ENCODE peak calls at places on chromosome 10, in five cellular contexts. V is SJSA1; U is Peyer's patch; N is CD8-positive, alpha-beta T cell; Z is stomach. D is an unnamed sample.

GRCh38 chr10:67801118-67801517 is 36.9 kb downstream of the DNAJC12 start:
- DNase-seq in V (no peak), U (no peak), N (no peak), Z (no peak), D (no peak)

GRCh38 chr10:43299579-43299978 is 32.7 kb upstream of the RASGEF1A start:
- DNase-seq in V (no peak), U (peak; percentile 78), N (peak; percentile 40), Z (no peak), D (no peak)

GRCh38 chr10:120422459-120422858 is 34.6 kb upstream of the PLPP4 start:
- DNase-seq in V (peak; percentile 81), U (no peak), N (no peak), Z (no peak), D (no peak)

GRCh38 chr10:46016811-46017210 is 13.6 kb downstream of the NCOA4 start:
- DNase-seq in V (no peak), U (no peak), N (no peak), Z (no peak), D (no peak)

GRCh38 chr10:28997736-28998135 is 291.1 kb upstream of the LYZL1 start:
- DNase-seq in V (no peak), U (no peak), N (no peak), Z (no peak), D (no peak)

GRCh38 chr10:11381023-11381422 is 230.4 kb downstream of the USP6NL start:
- DNase-seq in V (no peak), U (no peak), N (no peak), Z (no peak), D (no peak)

GRCh38 chr10:79046991-79047874 is 21.5 kb upstream of the ZMIZ1 start:
- DNase-seq in V (no peak), U (peak; percentile 45), N (no peak), Z (no peak), D (peak; percentile 61)

GRCh38 chr10:9869777-9870176 is 1147.9 kb upstream of the CELF2 start:
- DNase-seq in V (no peak), U (no peak), N (no peak), Z (no peak), D (no peak)

GRCh38 chr10:19638173-19638872 is 177.9 kb upstream of the PLXDC2 start:
- DNase-seq in V (peak; percentile 59), U (peak; percentile 61), N (no peak), Z (no peak), D (no peak)

GRCh38 chr10:34327184-34327583 is 487.9 kb downstream of the PARD3 start:
- DNase-seq in V (no peak), U (no peak), N (no peak), Z (no peak), D (no peak)

GRCh38 chr10:104406715-104407517 is 53.3 kb downstream of the CFAP58 start:
- DNase-seq in V (no peak), U (no peak), N (no peak), Z (no peak), D (no peak)

GRCh38 chr10:130021373-130021950 is 57.4 kb upstream of the EBF3 start:
- DNase-seq in V (no peak), U (peak; percentile 26), N (no peak), Z (no peak), D (no peak)

GRCh38 chr10:32379950-32380547 is 33.1 kb upstream of the EPC1 start:
- DNase-seq in V (no peak), U (no peak), N (no peak), Z (no peak), D (no peak)

GRCh38 chr10:6072215-6072941 is 10.2 kb upstream of the IL2RA start:
- DNase-seq in V (no peak), U (peak; percentile 60), N (no peak), Z (no peak), D (no peak)

GRCh38 chr10:45420453-45421192 is 46.6 kb downstream of the ALOX5 start:
- DNase-seq in V (no peak), U (peak; percentile 89), N (peak; percentile 54), Z (peak; percentile 94), D (peak; percentile 69)

GRCh38 chr10:3972460-3973366 is 187.7 kb upstream of the KLF6 start:
- DNase-seq in V (no peak), U (no peak), N (no peak), Z (no peak), D (no peak)

GRCh38 chr10:95792874-95793285 is 36.9 kb downstream of the ENTPD1 start:
- DNase-seq in V (no peak), U (no peak), N (no peak), Z (no peak), D (no peak)

GRCh38 chr10:120824864-120825263 is 26.3 kb upstream of the WDR11 start:
- DNase-seq in V (no peak), U (peak; percentile 64), N (no peak), Z (no peak), D (no peak)

GRCh38 chr10:80167471-80167870 is 34.9 kb downstream of the PLAC9 start:
- DNase-seq in V (no peak), U (no peak), N (no peak), Z (no peak), D (no peak)

GRCh38 chr10:80163741-80164341 is 31.3 kb downstream of the PLAC9 start:
- DNase-seq in V (peak; percentile 64), U (peak; percentile 78), N (no peak), Z (peak; percentile 72), D (no peak)

GRCh38 chr10:80164596-80164995 is 32.1 kb downstream of the PLAC9 start:
- DNase-seq in V (no peak), U (no peak), N (no peak), Z (no peak), D (no peak)

GRCh38 chr10:80166581-80167470 is 34.3 kb downstream of the PLAC9 start:
- DNase-seq in V (no peak), U (no peak), N (no peak), Z (no peak), D (no peak)

GRCh38 chr10:80165173-80165572 is 32.6 kb downstream of the PLAC9 start:
- DNase-seq in V (no peak), U (no peak), N (no peak), Z (no peak), D (no peak)
- H3K4me1 ChIP-seq in V (peaks cover 50% of the 10 kb centered on the region), U (peaks cover 24% of the 10 kb centered on the region), N (no peaks in the 10 kb centered on the region), Z (peaks cover 59% of the 10 kb centered on the region), D (no peaks in the 10 kb centered on the region)

DNA sequence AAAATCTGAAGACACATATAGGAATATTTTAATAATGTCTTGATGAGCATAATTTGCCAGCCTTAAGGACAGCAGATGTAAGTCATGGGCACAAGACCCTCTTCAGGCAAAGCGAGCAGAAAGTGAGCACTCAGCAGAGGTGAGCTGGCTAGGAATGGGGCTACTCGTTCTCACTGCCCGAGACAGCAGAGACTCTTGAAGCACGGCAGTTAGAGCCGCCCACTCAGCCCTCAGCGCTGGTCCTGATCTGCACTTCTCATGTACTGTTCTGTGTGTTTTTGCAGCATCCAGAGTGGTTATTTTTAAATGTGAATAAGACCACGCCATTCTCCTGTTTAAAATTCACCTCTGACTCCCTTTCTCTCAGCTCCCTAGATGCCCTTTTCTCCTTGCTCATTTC is 65.3 kb downstream of the GFRA1 start:
- DNase-seq in V (no peak), U (no peak), N (no peak), Z (no peak), D (no peak)
- H3K4me1 ChIP-seq in V (peaks cover 31% of the 10 kb centered on the region), U (peaks cover 11% of the 10 kb centered on the region), N (no peaks in the 10 kb centered on the region), Z (peaks cover 25% of the 10 kb centered on the region), D (no peaks in the 10 kb centered on the region)

DNA sequence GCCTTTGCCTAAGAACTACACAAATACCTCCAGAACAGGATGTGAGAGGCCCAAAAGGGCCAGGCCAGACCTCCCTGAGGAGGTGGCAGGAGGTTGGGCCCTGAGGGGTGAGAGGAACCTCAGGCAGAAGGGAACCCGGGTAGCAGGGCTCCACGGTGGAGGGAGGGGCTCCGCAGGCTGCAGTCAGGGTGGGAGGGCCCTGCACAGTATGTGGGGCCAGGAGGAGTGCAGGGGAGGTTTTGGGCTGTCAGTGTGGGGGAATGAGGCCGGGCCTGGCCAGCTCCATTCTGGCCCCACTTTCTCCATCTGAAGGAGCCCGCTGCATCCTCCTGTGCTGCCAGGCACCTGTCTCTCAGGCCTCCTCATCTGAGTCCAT is 25.9 kb downstream of the DNAJB12 start:
- DNase-seq in V (no peak), U (no peak), N (no peak), Z (no peak), D (no peak)
- H3K4me1 ChIP-seq in V (peaks cover 29% of the 10 kb centered on the region), U (peaks cover 54% of the 10 kb centered on the region), N (peaks cover 75% of the 10 kb centered on the region), Z (peaks cover 91% of the 10 kb centered on the region), D (peaks cover 47% of the 10 kb centered on the region)

GRCh38 chr10:124482876-124483275 is 21.3 kb downstream of the LHPP start:
- DNase-seq in V (no peak), U (no peak), N (no peak), Z (no peak), D (no peak)
- H3K4me1 ChIP-seq in V (no peaks in the 10 kb centered on the region), U (no peaks in the 10 kb centered on the region), N (no peaks in the 10 kb centered on the region), Z (no peaks in the 10 kb centered on the region), D (no peaks in the 10 kb centered on the region)

DNA sequence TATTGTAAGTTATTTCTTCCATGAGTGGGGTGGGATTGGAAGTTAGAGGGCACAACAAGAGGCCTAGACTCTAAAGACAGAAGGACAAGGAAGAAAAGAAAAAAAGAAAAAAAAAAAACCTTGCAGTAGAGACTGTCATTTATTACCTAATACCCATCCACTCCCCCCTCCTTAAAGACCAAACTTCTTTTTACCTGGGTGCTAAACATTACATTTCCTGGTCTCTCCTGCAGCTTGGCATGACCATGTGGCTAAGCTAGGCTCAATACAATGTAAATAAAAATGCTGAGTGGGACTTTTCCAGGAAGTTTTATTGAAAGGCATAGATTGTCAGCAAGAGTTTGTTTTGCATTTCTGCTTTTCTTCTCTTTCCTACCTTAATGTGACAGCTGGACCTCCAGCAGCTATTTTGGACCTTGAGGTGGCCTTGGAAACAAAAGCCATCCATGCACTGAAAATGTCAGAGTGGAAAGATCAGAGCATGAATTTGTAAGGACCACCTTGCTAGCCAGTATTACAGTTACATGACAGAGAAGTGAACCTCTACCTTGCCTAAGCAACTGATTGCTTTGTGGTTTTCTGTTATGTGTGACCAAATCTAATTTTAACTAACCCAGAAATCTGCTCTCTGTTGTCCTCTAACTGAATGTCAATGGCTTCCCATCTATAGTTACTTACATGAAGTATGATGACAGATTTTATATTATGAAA is 81.3 kb upstream of the SFMBT2 start:
- DNase-seq in V (no peak), U (no peak), N (no peak), Z (no peak), D (no peak)
- H3K4me1 ChIP-seq in V (no peaks in the 10 kb centered on the region), U (no peaks in the 10 kb centered on the region), N (peaks cover 32% of the 10 kb centered on the region), Z (peaks cover 11% of the 10 kb centered on the region), D (peaks cover 6% of the 10 kb centered on the region)

DNA sequence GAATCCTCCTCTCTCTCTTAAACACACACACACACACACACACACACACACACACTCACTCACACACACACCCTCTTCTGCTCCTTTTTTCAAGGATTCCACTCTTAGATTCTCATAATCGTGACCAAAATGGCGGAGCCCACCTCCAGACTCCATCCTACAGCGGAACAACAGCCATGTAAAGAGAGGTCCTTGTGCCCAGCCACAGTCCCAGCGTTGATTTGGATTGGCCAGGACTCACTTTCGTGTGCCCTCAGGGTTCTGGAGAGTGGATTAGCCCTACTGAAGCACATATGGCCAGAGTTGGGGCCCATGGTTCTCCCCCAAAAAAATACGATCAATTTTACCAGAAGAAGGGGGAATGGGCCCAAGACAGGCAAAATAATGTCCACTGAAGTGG is 90.2 kb upstream of the SMNDC1 start:
- DNase-seq in V (no peak), U (no peak), N (no peak), Z (no peak), D (no peak)
- H3K4me1 ChIP-seq in V (peaks cover 35% of the 10 kb centered on the region), U (peaks cover 41% of the 10 kb centered on the region), N (no peaks in the 10 kb centered on the region), Z (peaks cover 37% of the 10 kb centered on the region), D (peaks cover 4% of the 10 kb centered on the region)

GRCh38 chr10:100744980-100745881 is at the start of gene PAX2:
- DNase-seq in V (no peak), U (no peak), N (no peak), Z (no peak), D (no peak)
- H3K4me1 ChIP-seq in V (no peaks in the 10 kb centered on the region), U (peaks cover 42% of the 10 kb centered on the region), N (peaks cover 56% of the 10 kb centered on the region), Z (peaks cover 86% of the 10 kb centered on the region), D (no peaks in the 10 kb centered on the region)

D was measured in right lobe of liver.